ENCODE peak calls at places on chromosomes 3 and 15, in nine cellular contexts. One of them, this sample, is unnamed.

GRCh38 chr15:48645558-48646330 is at the start of gene FBN1:
- DNase-seq in NCI-H345: no peak
- DNase-seq in stimulated activated naive B cell treated with anti-CD40 and anti-IgM and Interleukin-4, amounts not matched to agents 10 μg/mL and 1 μg/mL and 100 μg/mL, for 72 hours: peak
- DNase-seq in islet precursor cell: peak
- DNase-seq in CD4-positive, CD25-positive, alpha-beta regulatory T cell: no peak
- DNase-seq in activated naive CD4-positive, alpha-beta T cell treated with Interleukin-2 at 50 U/mL for 16 hours: no peak
- DNase-seq in stimulated activated CD4-positive, alpha-beta T cell treated with anti-CD3 and anti-CD28 coated beads, Interleukin-4, amount 100 ng/mL, for 48 hours: peak
- DNase-seq in OCI-M1: peak
- DNase-seq in activated T-cell treated with anti-CD3 and anti-CD28 coated beads, Interleukin-2, amount 50 U/mL, for 24 hours: peak
- DNase-seq in this sample: no peak

GRCh38 chr15:100101389-100102089 is 240.2 kb downstream of the ADAMTS17 start:
- DNase-seq in NCI-H345: no peak
- DNase-seq in stimulated activated CD4-positive, alpha-beta T cell treated with anti-CD3 and anti-CD28 coated beads, Interleukin-4, amount 100 ng/mL, for 48 hours: no peak
- DNase-seq in CD4-positive, CD25-positive, alpha-beta regulatory T cell: no peak
- DNase-seq in activated naive CD4-positive, alpha-beta T cell treated with Interleukin-2 at 50 U/mL for 16 hours: no peak
- DNase-seq in islet precursor cell: peak
- DNase-seq in OCI-M1: no peak
- DNase-seq in activated T-cell treated with anti-CD3 and anti-CD28 coated beads, Interleukin-2, amount 50 U/mL, for 24 hours: no peak
- DNase-seq in stimulated activated naive B cell treated with anti-CD40 and anti-IgM and Interleukin-4, amounts not matched to agents 10 μg/mL and 1 μg/mL and 100 μg/mL, for 72 hours: no peak
- DNase-seq in this sample: no peak

GRCh38 chr15:62393196-62393595 is 228.1 kb upstream of the C2CD4B start:
- DNase-seq in activated naive CD4-positive, alpha-beta T cell treated with Interleukin-2 at 50 U/mL for 16 hours: no peak
- DNase-seq in NCI-H345: no peak
- DNase-seq in CD4-positive, CD25-positive, alpha-beta regulatory T cell: no peak
- DNase-seq in OCI-M1: no peak
- DNase-seq in stimulated activated naive B cell treated with anti-CD40 and anti-IgM and Interleukin-4, amounts not matched to agents 10 μg/mL and 1 μg/mL and 100 μg/mL, for 72 hours: no peak
- DNase-seq in activated T-cell treated with anti-CD3 and anti-CD28 coated beads, Interleukin-2, amount 50 U/mL, for 24 hours: no peak
- DNase-seq in stimulated activated CD4-positive, alpha-beta T cell treated with anti-CD3 and anti-CD28 coated beads, Interleukin-4, amount 100 ng/mL, for 48 hours: no peak
- DNase-seq in islet precursor cell: no peak
- DNase-seq in this sample: no peak

GRCh38 chr15:75454471-75455418 is 3.3 kb upstream of the SIN3A start:
- DNase-seq in activated naive CD4-positive, alpha-beta T cell treated with Interleukin-2 at 50 U/mL for 16 hours: peak
- DNase-seq in activated T-cell treated with anti-CD3 and anti-CD28 coated beads, Interleukin-2, amount 50 U/mL, for 24 hours: peak
- DNase-seq in OCI-M1: peak
- DNase-seq in stimulated activated naive B cell treated with anti-CD40 and anti-IgM and Interleukin-4, amounts not matched to agents 10 μg/mL and 1 μg/mL and 100 μg/mL, for 72 hours: peak
- DNase-seq in stimulated activated CD4-positive, alpha-beta T cell treated with anti-CD3 and anti-CD28 coated beads, Interleukin-4, amount 100 ng/mL, for 48 hours: peak
- DNase-seq in CD4-positive, CD25-positive, alpha-beta regulatory T cell: peak
- DNase-seq in islet precursor cell: peak
- DNase-seq in NCI-H345: peak
- DNase-seq in this sample: peak

GRCh38 chr3:192515661-192516040 is 211.7 kb downstream of the FGF12 start:
- DNase-seq in activated T-cell treated with anti-CD3 and anti-CD28 coated beads, Interleukin-2, amount 50 U/mL, for 24 hours: no peak
- DNase-seq in islet precursor cell: no peak
- DNase-seq in stimulated activated naive B cell treated with anti-CD40 and anti-IgM and Interleukin-4, amounts not matched to agents 10 μg/mL and 1 μg/mL and 100 μg/mL, for 72 hours: no peak
- DNase-seq in NCI-H345: peak
- DNase-seq in CD4-positive, CD25-positive, alpha-beta regulatory T cell: no peak
- DNase-seq in stimulated activated CD4-positive, alpha-beta T cell treated with anti-CD3 and anti-CD28 coated beads, Interleukin-4, amount 100 ng/mL, for 48 hours: no peak
- DNase-seq in OCI-M1: no peak
- DNase-seq in activated naive CD4-positive, alpha-beta T cell treated with Interleukin-2 at 50 U/mL for 16 hours: no peak
- DNase-seq in this sample: no peak

GRCh38 chr3:66615643-66616301 is 115.0 kb upstream of the LRIG1 start:
- DNase-seq in activated T-cell treated with anti-CD3 and anti-CD28 coated beads, Interleukin-2, amount 50 U/mL, for 24 hours: no peak
- DNase-seq in islet precursor cell: no peak
- DNase-seq in stimulated activated naive B cell treated with anti-CD40 and anti-IgM and Interleukin-4, amounts not matched to agents 10 μg/mL and 1 μg/mL and 100 μg/mL, for 72 hours: no peak
- DNase-seq in OCI-M1: no peak
- DNase-seq in activated naive CD4-positive, alpha-beta T cell treated with Interleukin-2 at 50 U/mL for 16 hours: no peak
- DNase-seq in CD4-positive, CD25-positive, alpha-beta regulatory T cell: no peak
- DNase-seq in NCI-H345: no peak
- DNase-seq in stimulated activated CD4-positive, alpha-beta T cell treated with anti-CD3 and anti-CD28 coated beads, Interleukin-4, amount 100 ng/mL, for 48 hours: no peak
- DNase-seq in this sample: no peak

GRCh38 chr15:99433026-99433756 is 132.6 kb upstream of the MEF2A start:
- DNase-seq in activated T-cell treated with anti-CD3 and anti-CD28 coated beads, Interleukin-2, amount 50 U/mL, for 24 hours: peak
- DNase-seq in islet precursor cell: no peak
- DNase-seq in activated naive CD4-positive, alpha-beta T cell treated with Interleukin-2 at 50 U/mL for 16 hours: no peak
- DNase-seq in OCI-M1: no peak
- DNase-seq in stimulated activated CD4-positive, alpha-beta T cell treated with anti-CD3 and anti-CD28 coated beads, Interleukin-4, amount 100 ng/mL, for 48 hours: no peak
- DNase-seq in NCI-H345: no peak
- DNase-seq in CD4-positive, CD25-positive, alpha-beta regulatory T cell: no peak
- DNase-seq in stimulated activated naive B cell treated with anti-CD40 and anti-IgM and Interleukin-4, amounts not matched to agents 10 μg/mL and 1 μg/mL and 100 μg/mL, for 72 hours: no peak
- DNase-seq in this sample: no peak

GRCh38 chr3:38725726-38726410 is 76.4 kb upstream of the SCN5A start:
- DNase-seq in activated T-cell treated with anti-CD3 and anti-CD28 coated beads, Interleukin-2, amount 50 U/mL, for 24 hours: no peak
- DNase-seq in stimulated activated CD4-positive, alpha-beta T cell treated with anti-CD3 and anti-CD28 coated beads, Interleukin-4, amount 100 ng/mL, for 48 hours: no peak
- DNase-seq in stimulated activated naive B cell treated with anti-CD40 and anti-IgM and Interleukin-4, amounts not matched to agents 10 μg/mL and 1 μg/mL and 100 μg/mL, for 72 hours: no peak
- DNase-seq in CD4-positive, CD25-positive, alpha-beta regulatory T cell: no peak
- DNase-seq in activated naive CD4-positive, alpha-beta T cell treated with Interleukin-2 at 50 U/mL for 16 hours: no peak
- DNase-seq in islet precursor cell: no peak
- DNase-seq in OCI-M1: peak
- DNase-seq in NCI-H345: peak
- DNase-seq in this sample: no peak

GRCh38 chr15:68200016-68200861 is 4.9 kb downstream of the CALML4 start:
- DNase-seq in NCI-H345: no peak
- DNase-seq in islet precursor cell: peak
- DNase-seq in OCI-M1: no peak
- DNase-seq in stimulated activated CD4-positive, alpha-beta T cell treated with anti-CD3 and anti-CD28 coated beads, Interleukin-4, amount 100 ng/mL, for 48 hours: no peak
- DNase-seq in activated naive CD4-positive, alpha-beta T cell treated with Interleukin-2 at 50 U/mL for 16 hours: no peak
- DNase-seq in activated T-cell treated with anti-CD3 and anti-CD28 coated beads, Interleukin-2, amount 50 U/mL, for 24 hours: no peak
- DNase-seq in stimulated activated naive B cell treated with anti-CD40 and anti-IgM and Interleukin-4, amounts not matched to agents 10 μg/mL and 1 μg/mL and 100 μg/mL, for 72 hours: no peak
- DNase-seq in CD4-positive, CD25-positive, alpha-beta regulatory T cell: no peak
- DNase-seq in this sample: no peak

GRCh38 chr3:166362698-166363097 is 525.5 kb upstream of the BCHE start:
- DNase-seq in NCI-H345: no peak
- DNase-seq in islet precursor cell: no peak
- DNase-seq in activated naive CD4-positive, alpha-beta T cell treated with Interleukin-2 at 50 U/mL for 16 hours: no peak
- DNase-seq in stimulated activated CD4-positive, alpha-beta T cell treated with anti-CD3 and anti-CD28 coated beads, Interleukin-4, amount 100 ng/mL, for 48 hours: no peak
- DNase-seq in activated T-cell treated with anti-CD3 and anti-CD28 coated beads, Interleukin-2, amount 50 U/mL, for 24 hours: no peak
- DNase-seq in stimulated activated naive B cell treated with anti-CD40 and anti-IgM and Interleukin-4, amounts not matched to agents 10 μg/mL and 1 μg/mL and 100 μg/mL, for 72 hours: no peak
- DNase-seq in CD4-positive, CD25-positive, alpha-beta regulatory T cell: no peak
- DNase-seq in OCI-M1: no peak
- DNase-seq in this sample: no peak

GRCh38 chr3:36852071-36852470 is 87.7 kb upstream of the DCLK3 start:
- DNase-seq in NCI-H345: no peak
- DNase-seq in OCI-M1: no peak
- DNase-seq in islet precursor cell: no peak
- DNase-seq in activated T-cell treated with anti-CD3 and anti-CD28 coated beads, Interleukin-2, amount 50 U/mL, for 24 hours: no peak
- DNase-seq in stimulated activated naive B cell treated with anti-CD40 and anti-IgM and Interleukin-4, amounts not matched to agents 10 μg/mL and 1 μg/mL and 100 μg/mL, for 72 hours: no peak
- DNase-seq in stimulated activated CD4-positive, alpha-beta T cell treated with anti-CD3 and anti-CD28 coated beads, Interleukin-4, amount 100 ng/mL, for 48 hours: no peak
- DNase-seq in CD4-positive, CD25-positive, alpha-beta regulatory T cell: no peak
- DNase-seq in activated naive CD4-positive, alpha-beta T cell treated with Interleukin-2 at 50 U/mL for 16 hours: no peak
- DNase-seq in this sample: no peak

GRCh38 chr15:65795663-65796201 is 3.6 kb upstream of the DENND4A start:
- DNase-seq in stimulated activated CD4-positive, alpha-beta T cell treated with anti-CD3 and anti-CD28 coated beads, Interleukin-4, amount 100 ng/mL, for 48 hours: no peak
- DNase-seq in NCI-H345: no peak
- DNase-seq in activated T-cell treated with anti-CD3 and anti-CD28 coated beads, Interleukin-2, amount 50 U/mL, for 24 hours: no peak
- DNase-seq in OCI-M1: peak
- DNase-seq in activated naive CD4-positive, alpha-beta T cell treated with Interleukin-2 at 50 U/mL for 16 hours: no peak
- DNase-seq in stimulated activated naive B cell treated with anti-CD40 and anti-IgM and Interleukin-4, amounts not matched to agents 10 μg/mL and 1 μg/mL and 100 μg/mL, for 72 hours: no peak
- DNase-seq in CD4-positive, CD25-positive, alpha-beta regulatory T cell: no peak
- DNase-seq in islet precursor cell: no peak
- DNase-seq in this sample: no peak

GRCh38 chr3:115713247-115713646 is 89.9 kb downstream of the GAP43 start:
- DNase-seq in stimulated activated naive B cell treated with anti-CD40 and anti-IgM and Interleukin-4, amounts not matched to agents 10 μg/mL and 1 μg/mL and 100 μg/mL, for 72 hours: no peak
- DNase-seq in stimulated activated CD4-positive, alpha-beta T cell treated with anti-CD3 and anti-CD28 coated beads, Interleukin-4, amount 100 ng/mL, for 48 hours: no peak
- DNase-seq in activated T-cell treated with anti-CD3 and anti-CD28 coated beads, Interleukin-2, amount 50 U/mL, for 24 hours: no peak
- DNase-seq in activated naive CD4-positive, alpha-beta T cell treated with Interleukin-2 at 50 U/mL for 16 hours: no peak
- DNase-seq in OCI-M1: no peak
- DNase-seq in CD4-positive, CD25-positive, alpha-beta regulatory T cell: no peak
- DNase-seq in NCI-H345: peak
- DNase-seq in islet precursor cell: peak
- DNase-seq in this sample: no peak

GRCh38 chr3:45635475-45636256 is 41.1 kb downstream of the LIMD1 start:
- DNase-seq in OCI-M1: no peak
- DNase-seq in stimulated activated naive B cell treated with anti-CD40 and anti-IgM and Interleukin-4, amounts not matched to agents 10 μg/mL and 1 μg/mL and 100 μg/mL, for 72 hours: no peak
- DNase-seq in islet precursor cell: peak
- DNase-seq in stimulated activated CD4-positive, alpha-beta T cell treated with anti-CD3 and anti-CD28 coated beads, Interleukin-4, amount 100 ng/mL, for 48 hours: no peak
- DNase-seq in activated naive CD4-positive, alpha-beta T cell treated with Interleukin-2 at 50 U/mL for 16 hours: no peak
- DNase-seq in activated T-cell treated with anti-CD3 and anti-CD28 coated beads, Interleukin-2, amount 50 U/mL, for 24 hours: no peak
- DNase-seq in CD4-positive, CD25-positive, alpha-beta regulatory T cell: no peak
- DNase-seq in NCI-H345: no peak
- DNase-seq in this sample: no peak

GRCh38 chr3:37743974-37744373 is 117.7 kb upstream of the CTDSPL start:
- DNase-seq in activated T-cell treated with anti-CD3 and anti-CD28 coated beads, Interleukin-2, amount 50 U/mL, for 24 hours: no peak
- DNase-seq in activated naive CD4-positive, alpha-beta T cell treated with Interleukin-2 at 50 U/mL for 16 hours: no peak
- DNase-seq in islet precursor cell: no peak
- DNase-seq in stimulated activated naive B cell treated with anti-CD40 and anti-IgM and Interleukin-4, amounts not matched to agents 10 μg/mL and 1 μg/mL and 100 μg/mL, for 72 hours: no peak
- DNase-seq in NCI-H345: no peak
- DNase-seq in CD4-positive, CD25-positive, alpha-beta regulatory T cell: no peak
- DNase-seq in OCI-M1: no peak
- DNase-seq in stimulated activated CD4-positive, alpha-beta T cell treated with anti-CD3 and anti-CD28 coated beads, Interleukin-4, amount 100 ng/mL, for 48 hours: no peak
- DNase-seq in this sample: no peak

GRCh38 chr3:113214917-113215595 is 3.7 kb downstream of the BOC start:
- DNase-seq in CD4-positive, CD25-positive, alpha-beta regulatory T cell: no peak
- DNase-seq in NCI-H345: no peak
- DNase-seq in stimulated activated CD4-positive, alpha-beta T cell treated with anti-CD3 and anti-CD28 coated beads, Interleukin-4, amount 100 ng/mL, for 48 hours: no peak
- DNase-seq in activated T-cell treated with anti-CD3 and anti-CD28 coated beads, Interleukin-2, amount 50 U/mL, for 24 hours: no peak
- DNase-seq in activated naive CD4-positive, alpha-beta T cell treated with Interleukin-2 at 50 U/mL for 16 hours: no peak
- DNase-seq in stimulated activated naive B cell treated with anti-CD40 and anti-IgM and Interleukin-4, amounts not matched to agents 10 μg/mL and 1 μg/mL and 100 μg/mL, for 72 hours: no peak
- DNase-seq in OCI-M1: no peak
- DNase-seq in islet precursor cell: peak
- DNase-seq in this sample: no peak

GRCh38 chr3:42778644-42779043 is 5.6 kb upstream of the CCDC13 start:
- DNase-seq in activated T-cell treated with anti-CD3 and anti-CD28 coated beads, Interleukin-2, amount 50 U/mL, for 24 hours: no peak
- DNase-seq in activated naive CD4-positive, alpha-beta T cell treated with Interleukin-2 at 50 U/mL for 16 hours: no peak
- DNase-seq in stimulated activated CD4-positive, alpha-beta T cell treated with anti-CD3 and anti-CD28 coated beads, Interleukin-4, amount 100 ng/mL, for 48 hours: no peak
- DNase-seq in CD4-positive, CD25-positive, alpha-beta regulatory T cell: no peak
- DNase-seq in stimulated activated naive B cell treated with anti-CD40 and anti-IgM and Interleukin-4, amounts not matched to agents 10 μg/mL and 1 μg/mL and 100 μg/mL, for 72 hours: no peak
- DNase-seq in islet precursor cell: no peak
- DNase-seq in NCI-H345: no peak
- DNase-seq in OCI-M1: no peak
- DNase-seq in this sample: no peak

GRCh38 chr15:82874961-82875360 is 65.5 kb downstream of the WHAMM start:
- DNase-seq in activated naive CD4-positive, alpha-beta T cell treated with Interleukin-2 at 50 U/mL for 16 hours: no peak
- DNase-seq in OCI-M1: no peak
- DNase-seq in stimulated activated naive B cell treated with anti-CD40 and anti-IgM and Interleukin-4, amounts not matched to agents 10 μg/mL and 1 μg/mL and 100 μg/mL, for 72 hours: no peak
- DNase-seq in NCI-H345: no peak
- DNase-seq in CD4-positive, CD25-positive, alpha-beta regulatory T cell: no peak
- DNase-seq in activated T-cell treated with anti-CD3 and anti-CD28 coated beads, Interleukin-2, amount 50 U/mL, for 24 hours: no peak
- DNase-seq in islet precursor cell: no peak
- DNase-seq in stimulated activated CD4-positive, alpha-beta T cell treated with anti-CD3 and anti-CD28 coated beads, Interleukin-4, amount 100 ng/mL, for 48 hours: no peak
- DNase-seq in this sample: no peak

GRCh38 chr3:9760779-9761505 is 8.8 kb downstream of the CAMK1 start:
- DNase-seq in OCI-M1: no peak
- DNase-seq in CD4-positive, CD25-positive, alpha-beta regulatory T cell: no peak
- DNase-seq in islet precursor cell: no peak
- DNase-seq in activated T-cell treated with anti-CD3 and anti-CD28 coated beads, Interleukin-2, amount 50 U/mL, for 24 hours: no peak
- DNase-seq in stimulated activated naive B cell treated with anti-CD40 and anti-IgM and Interleukin-4, amounts not matched to agents 10 μg/mL and 1 μg/mL and 100 μg/mL, for 72 hours: no peak
- DNase-seq in stimulated activated CD4-positive, alpha-beta T cell treated with anti-CD3 and anti-CD28 coated beads, Interleukin-4, amount 100 ng/mL, for 48 hours: no peak
- DNase-seq in NCI-H345: no peak
- DNase-seq in activated naive CD4-positive, alpha-beta T cell treated with Interleukin-2 at 50 U/mL for 16 hours: no peak
- DNase-seq in this sample: no peak

GRCh38 chr15:67124111-67124510 is 58.7 kb downstream of the SMAD3 start:
- DNase-seq in islet precursor cell: peak
- DNase-seq in activated naive CD4-positive, alpha-beta T cell treated with Interleukin-2 at 50 U/mL for 16 hours: no peak
- DNase-seq in stimulated activated naive B cell treated with anti-CD40 and anti-IgM and Interleukin-4, amounts not matched to agents 10 μg/mL and 1 μg/mL and 100 μg/mL, for 72 hours: no peak
- DNase-seq in activated T-cell treated with anti-CD3 and anti-CD28 coated beads, Interleukin-2, amount 50 U/mL, for 24 hours: no peak
- DNase-seq in NCI-H345: no peak
- DNase-seq in OCI-M1: no peak
- DNase-seq in CD4-positive, CD25-positive, alpha-beta regulatory T cell: no peak
- DNase-seq in stimulated activated CD4-positive, alpha-beta T cell treated with anti-CD3 and anti-CD28 coated beads, Interleukin-4, amount 100 ng/mL, for 48 hours: no peak
- DNase-seq in this sample: no peak

GRCh38 chr15:63241316-63241715 is 36.1 kb upstream of the APH1B start:
- DNase-seq in activated T-cell treated with anti-CD3 and anti-CD28 coated beads, Interleukin-2, amount 50 U/mL, for 24 hours: no peak
- DNase-seq in OCI-M1: no peak
- DNase-seq in islet precursor cell: no peak
- DNase-seq in NCI-H345: no peak
- DNase-seq in stimulated activated CD4-positive, alpha-beta T cell treated with anti-CD3 and anti-CD28 coated beads, Interleukin-4, amount 100 ng/mL, for 48 hours: no peak
- DNase-seq in stimulated activated naive B cell treated with anti-CD40 and anti-IgM and Interleukin-4, amounts not matched to agents 10 μg/mL and 1 μg/mL and 100 μg/mL, for 72 hours: no peak
- DNase-seq in CD4-positive, CD25-positive, alpha-beta regulatory T cell: no peak
- DNase-seq in activated naive CD4-positive, alpha-beta T cell treated with Interleukin-2 at 50 U/mL for 16 hours: no peak
- DNase-seq in this sample: no peak

GRCh38 chr15:78501857-78502256 is 5.5 kb upstream of the HYKK start:
- DNase-seq in activated naive CD4-positive, alpha-beta T cell treated with Interleukin-2 at 50 U/mL for 16 hours: no peak
- DNase-seq in OCI-M1: no peak
- DNase-seq in stimulated activated naive B cell treated with anti-CD40 and anti-IgM and Interleukin-4, amounts not matched to agents 10 μg/mL and 1 μg/mL and 100 μg/mL, for 72 hours: no peak
- DNase-seq in islet precursor cell: no peak
- DNase-seq in NCI-H345: no peak
- DNase-seq in activated T-cell treated with anti-CD3 and anti-CD28 coated beads, Interleukin-2, amount 50 U/mL, for 24 hours: no peak
- DNase-seq in CD4-positive, CD25-positive, alpha-beta regulatory T cell: no peak
- DNase-seq in stimulated activated CD4-positive, alpha-beta T cell treated with anti-CD3 and anti-CD28 coated beads, Interleukin-4, amount 100 ng/mL, for 48 hours: no peak
- DNase-seq in this sample: no peak

GRCh38 chr3:15299036-15299435 is 33.4 kb downstream of the SH3BP5 start:
- DNase-seq in CD4-positive, CD25-positive, alpha-beta regulatory T cell: no peak
- DNase-seq in activated T-cell treated with anti-CD3 and anti-CD28 coated beads, Interleukin-2, amount 50 U/mL, for 24 hours: no peak
- DNase-seq in NCI-H345: no peak
- DNase-seq in activated naive CD4-positive, alpha-beta T cell treated with Interleukin-2 at 50 U/mL for 16 hours: no peak
- DNase-seq in stimulated activated naive B cell treated with anti-CD40 and anti-IgM and Interleukin-4, amounts not matched to agents 10 μg/mL and 1 μg/mL and 100 μg/mL, for 72 hours: no peak
- DNase-seq in OCI-M1: peak
- DNase-seq in stimulated activated CD4-positive, alpha-beta T cell treated with anti-CD3 and anti-CD28 coated beads, Interleukin-4, amount 100 ng/mL, for 48 hours: no peak
- DNase-seq in islet precursor cell: no peak
- DNase-seq in this sample: no peak

GRCh38 chr3:135991621-135992020 is 26.1 kb downstream of the PPP2R3A start:
- DNase-seq in stimulated activated CD4-positive, alpha-beta T cell treated with anti-CD3 and anti-CD28 coated beads, Interleukin-4, amount 100 ng/mL, for 48 hours: no peak
- DNase-seq in NCI-H345: no peak
- DNase-seq in activated naive CD4-positive, alpha-beta T cell treated with Interleukin-2 at 50 U/mL for 16 hours: no peak
- DNase-seq in OCI-M1: no peak
- DNase-seq in CD4-positive, CD25-positive, alpha-beta regulatory T cell: no peak
- DNase-seq in islet precursor cell: no peak
- DNase-seq in activated T-cell treated with anti-CD3 and anti-CD28 coated beads, Interleukin-2, amount 50 U/mL, for 24 hours: no peak
- DNase-seq in stimulated activated naive B cell treated with anti-CD40 and anti-IgM and Interleukin-4, amounts not matched to agents 10 μg/mL and 1 μg/mL and 100 μg/mL, for 72 hours: no peak
- DNase-seq in this sample: no peak

GRCh38 chr15:62638220-62638619 is 404.3 kb upstream of the TPM1 start:
- DNase-seq in islet precursor cell: no peak
- DNase-seq in stimulated activated naive B cell treated with anti-CD40 and anti-IgM and Interleukin-4, amounts not matched to agents 10 μg/mL and 1 μg/mL and 100 μg/mL, for 72 hours: no peak
- DNase-seq in NCI-H345: no peak
- DNase-seq in activated T-cell treated with anti-CD3 and anti-CD28 coated beads, Interleukin-2, amount 50 U/mL, for 24 hours: no peak
- DNase-seq in activated naive CD4-positive, alpha-beta T cell treated with Interleukin-2 at 50 U/mL for 16 hours: no peak
- DNase-seq in OCI-M1: no peak
- DNase-seq in CD4-positive, CD25-positive, alpha-beta regulatory T cell: no peak
- DNase-seq in stimulated activated CD4-positive, alpha-beta T cell treated with anti-CD3 and anti-CD28 coated beads, Interleukin-4, amount 100 ng/mL, for 48 hours: no peak
- DNase-seq in this sample: no peak

GRCh38 chr3:64170270-64170669 is 55.0 kb downstream of the PRICKLE2 start:
- DNase-seq in CD4-positive, CD25-positive, alpha-beta regulatory T cell: no peak
- DNase-seq in stimulated activated naive B cell treated with anti-CD40 and anti-IgM and Interleukin-4, amounts not matched to agents 10 μg/mL and 1 μg/mL and 100 μg/mL, for 72 hours: no peak
- DNase-seq in OCI-M1: no peak
- DNase-seq in activated T-cell treated with anti-CD3 and anti-CD28 coated beads, Interleukin-2, amount 50 U/mL, for 24 hours: no peak
- DNase-seq in NCI-H345: no peak
- DNase-seq in activated naive CD4-positive, alpha-beta T cell treated with Interleukin-2 at 50 U/mL for 16 hours: no peak
- DNase-seq in islet precursor cell: no peak
- DNase-seq in stimulated activated CD4-positive, alpha-beta T cell treated with anti-CD3 and anti-CD28 coated beads, Interleukin-4, amount 100 ng/mL, for 48 hours: no peak
- DNase-seq in this sample: no peak

GRCh38 chr15:28960979-28961378 is 75.2 kb downstream of the APBA2 start:
- DNase-seq in NCI-H345: no peak
- DNase-seq in stimulated activated CD4-positive, alpha-beta T cell treated with anti-CD3 and anti-CD28 coated beads, Interleukin-4, amount 100 ng/mL, for 48 hours: no peak
- DNase-seq in activated T-cell treated with anti-CD3 and anti-CD28 coated beads, Interleukin-2, amount 50 U/mL, for 24 hours: no peak
- DNase-seq in stimulated activated naive B cell treated with anti-CD40 and anti-IgM and Interleukin-4, amounts not matched to agents 10 μg/mL and 1 μg/mL and 100 μg/mL, for 72 hours: no peak
- DNase-seq in CD4-positive, CD25-positive, alpha-beta regulatory T cell: no peak
- DNase-seq in activated naive CD4-positive, alpha-beta T cell treated with Interleukin-2 at 50 U/mL for 16 hours: no peak
- DNase-seq in islet precursor cell: peak
- DNase-seq in OCI-M1: no peak
- DNase-seq in this sample: no peak

GRCh38 chr3:29759021-29759359 is 478.1 kb downstream of the RBMS3 start:
- DNase-seq in activated naive CD4-positive, alpha-beta T cell treated with Interleukin-2 at 50 U/mL for 16 hours: no peak
- DNase-seq in stimulated activated naive B cell treated with anti-CD40 and anti-IgM and Interleukin-4, amounts not matched to agents 10 μg/mL and 1 μg/mL and 100 μg/mL, for 72 hours: no peak
- DNase-seq in OCI-M1: no peak
- DNase-seq in NCI-H345: no peak
- DNase-seq in CD4-positive, CD25-positive, alpha-beta regulatory T cell: no peak
- DNase-seq in activated T-cell treated with anti-CD3 and anti-CD28 coated beads, Interleukin-2, amount 50 U/mL, for 24 hours: no peak
- DNase-seq in stimulated activated CD4-positive, alpha-beta T cell treated with anti-CD3 and anti-CD28 coated beads, Interleukin-4, amount 100 ng/mL, for 48 hours: no peak
- DNase-seq in islet precursor cell: no peak
- DNase-seq in this sample: no peak

GRCh38 chr15:65071381-65071811 is 3.6 kb upstream of the RASL12 start:
- DNase-seq in NCI-H345: no peak
- DNase-seq in stimulated activated CD4-positive, alpha-beta T cell treated with anti-CD3 and anti-CD28 coated beads, Interleukin-4, amount 100 ng/mL, for 48 hours: no peak
- DNase-seq in activated T-cell treated with anti-CD3 and anti-CD28 coated beads, Interleukin-2, amount 50 U/mL, for 24 hours: no peak
- DNase-seq in CD4-positive, CD25-positive, alpha-beta regulatory T cell: no peak
- DNase-seq in OCI-M1: no peak
- DNase-seq in islet precursor cell: no peak
- DNase-seq in activated naive CD4-positive, alpha-beta T cell treated with Interleukin-2 at 50 U/mL for 16 hours: no peak
- DNase-seq in stimulated activated naive B cell treated with anti-CD40 and anti-IgM and Interleukin-4, amounts not matched to agents 10 μg/mL and 1 μg/mL and 100 μg/mL, for 72 hours: no peak
- DNase-seq in this sample: no peak

GRCh38 chr3:44516230-44516629 is 38.8 kb upstream of the ZNF445 start:
- DNase-seq in activated naive CD4-positive, alpha-beta T cell treated with Interleukin-2 at 50 U/mL for 16 hours: no peak
- DNase-seq in stimulated activated CD4-positive, alpha-beta T cell treated with anti-CD3 and anti-CD28 coated beads, Interleukin-4, amount 100 ng/mL, for 48 hours: no peak
- DNase-seq in stimulated activated naive B cell treated with anti-CD40 and anti-IgM and Interleukin-4, amounts not matched to agents 10 μg/mL and 1 μg/mL and 100 μg/mL, for 72 hours: no peak
- DNase-seq in CD4-positive, CD25-positive, alpha-beta regulatory T cell: no peak
- DNase-seq in activated T-cell treated with anti-CD3 and anti-CD28 coated beads, Interleukin-2, amount 50 U/mL, for 24 hours: no peak
- DNase-seq in islet precursor cell: no peak
- DNase-seq in NCI-H345: no peak
- DNase-seq in OCI-M1: peak
- DNase-seq in this sample: no peak

GRCh38 chr3:189573004-189573403 is 58.2 kb upstream of the TP63 start:
- DNase-seq in OCI-M1: no peak
- DNase-seq in activated naive CD4-positive, alpha-beta T cell treated with Interleukin-2 at 50 U/mL for 16 hours: no peak
- DNase-seq in CD4-positive, CD25-positive, alpha-beta regulatory T cell: no peak
- DNase-seq in NCI-H345: no peak
- DNase-seq in activated T-cell treated with anti-CD3 and anti-CD28 coated beads, Interleukin-2, amount 50 U/mL, for 24 hours: no peak
- DNase-seq in stimulated activated naive B cell treated with anti-CD40 and anti-IgM and Interleukin-4, amounts not matched to agents 10 μg/mL and 1 μg/mL and 100 μg/mL, for 72 hours: no peak
- DNase-seq in islet precursor cell: peak
- DNase-seq in stimulated activated CD4-positive, alpha-beta T cell treated with anti-CD3 and anti-CD28 coated beads, Interleukin-4, amount 100 ng/mL, for 48 hours: no peak
- DNase-seq in this sample: no peak

This sample was measured in naive thymus-derived CD4-positive, alpha-beta T cell.